ENCODE peak calls at places on chromosomes 13 and 19, in six cellular contexts. N is H1, G is GM12878, V is SK-N-SH, F is K562, K is HepG2. S is an unnamed sample.
A peak's percentile ranks its signal among the peaks of the same experiment; 100 is the strongest.

GRCh38 chr13:26719356-26719945 is 41.1 kb downstream of the GPR12 start:
- DNase-seq in N (no peak), G (no peak), V (no peak), F (no peak), K (no peak), S (no peak)

GRCh38 chr13:106919638-106920037 is 351.7 kb upstream of the ARGLU1 start:
- DNase-seq in N (no peak), G (no peak), V (no peak), F (no peak), K (no peak), S (no peak)

GRCh38 chr13:74795526-74795925 is 661.3 kb upstream of the KLF12 start:
- DNase-seq in N (no peak), G (no peak), V (no peak), F (no peak), K (no peak), S (no peak)

GRCh38 chr19:19866599-19867248 is 1.0 kb downstream of the ZNF253 start:
- DNase-seq in N (peak; percentile 83), G (peak; percentile 15), V (peak; percentile 52), F (peak; percentile 74), K (peak; percentile 58), S (no peak)

GRCh38 chr13:110916671-110917142 is 1.8 kb upstream of the ANKRD10 start:
- DNase-seq in N (no peak), G (no peak), V (no peak), F (no peak), K (no peak), S (no peak)

GRCh38 chr13:40445557-40445990 is 220.9 kb downstream of the FOXO1 start:
- DNase-seq in N (no peak), G (peak; percentile 99), V (no peak), F (no peak), K (no peak), S (no peak)

GRCh38 chr13:101487046-101487830 is 34.8 kb downstream of the ITGBL1 start:
- DNase-seq in N (no peak), G (no peak), V (no peak), F (no peak), K (no peak), S (no peak)

GRCh38 chr13:33744589-33745369 is 73.2 kb upstream of the RFC3 start:
- DNase-seq in N (no peak), G (no peak), V (no peak), F (no peak), K (no peak), S (no peak)

GRCh38 chr19:4639531-4640246 is 373 bp downstream of the TNFAIP8L1 start:
- DNase-seq in N (no peak), G (no peak), V (peak; percentile 74), F (peak; percentile 29), K (peak; percentile 62), S (no peak)

GRCh38 chr19:48121066-48121465 is 10.4 kb upstream of the PLA2G4C start:
- DNase-seq in N (no peak), G (no peak), V (no peak), F (no peak), K (no peak), S (no peak)

GRCh38 chr19:51192689-51193088 is 32.2 kb upstream of the CD33 start:
- DNase-seq in N (no peak), G (no peak), V (no peak), F (no peak), K (no peak), S (no peak)

GRCh38 chr19:33794578-33795369 is 1.9 kb upstream of the KCTD15 start:
- DNase-seq in N (peak; percentile 65), G (no peak), V (peak; percentile 73), F (no peak), K (no peak), S (no peak)

GRCh38 chr19:18895038-18895827 is 725 bp downstream of the CERS1 start:
- DNase-seq in N (peak; percentile 80), G (no peak), V (peak; percentile 95), F (peak; percentile 69), K (peak; percentile 79), S (peak; percentile 66)

GRCh38 chr19:3270908-3271307 is 46.4 kb downstream of the CELF5 start:
- DNase-seq in N (no peak), G (no peak), V (peak; percentile 89), F (peak; percentile 75), K (peak; percentile 43), S (peak; percentile 73)

GRCh38 chr19:40771101-40771539 is 4.2 kb upstream of the MIA start:
- DNase-seq in N (no peak), G (no peak), V (no peak), F (no peak), K (peak; percentile 34), S (no peak)

GRCh38 chr13:29165840-29166239 is 345.7 kb downstream of the MTUS2 start:
- DNase-seq in N (no peak), G (no peak), V (no peak), F (no peak), K (no peak), S (no peak)

GRCh38 chr19:17339088-17339741 is 1.9 kb downstream of the GTPBP3 start:
- DNase-seq in N (peak; percentile 90), G (no peak), V (peak; percentile 63), F (peak; percentile 64), K (no peak), S (no peak)

GRCh38 chr13:74036373-74036772 is 97.8 kb downstream of the KLF12 start:
- DNase-seq in N (no peak), G (no peak), V (no peak), F (no peak), K (no peak), S (no peak)

GRCh38 chr19:6536138-6536671 is 5.4 kb downstream of the TNFSF9 start:
- DNase-seq in N (peak; percentile 77), G (peak; percentile 99), V (peak; percentile 88), F (peak; percentile 94), K (peak; percentile 71), S (peak; percentile 70)

GRCh38 chr19:50906217-50906616 is 5.0 kb downstream of the KLK4 start:
- DNase-seq in N (peak; percentile 83), G (no peak), V (peak; percentile 57), F (peak; percentile 54), K (peak; percentile 17), S (peak; percentile 39)

GRCh38 chr13:24875566-24875965 is 111.6 kb downstream of the RNF17 start:
- DNase-seq in N (no peak), G (no peak), V (no peak), F (no peak), K (no peak), S (no peak)

GRCh38 chr13:57632276-57633140 is 964 bp downstream of the PCDH17 start:
- DNase-seq in N (peak; percentile 72), G (no peak), V (peak; percentile 54), F (no peak), K (no peak), S (no peak)

GRCh38 chr19:4581381-4582111 is 22.1 kb upstream of the SEMA6B start:
- DNase-seq in N (peak; percentile 86), G (no peak), V (peak; percentile 94), F (peak; percentile 91), K (no peak), S (no peak)

GRCh38 chr13:78595819-78596700 is 7.3 kb downstream of the POU4F1 start:
- DNase-seq in N (peak; percentile 85), G (no peak), V (peak; percentile 84), F (no peak), K (peak; percentile 12), S (peak; percentile 19)

GRCh38 chr13:99648905-99649304 is 147.6 kb downstream of the TM9SF2 start:
- DNase-seq in N (no peak), G (no peak), V (no peak), F (no peak), K (no peak), S (no peak)

GRCh38 chr19:45130888-45131615 is 29.7 kb downstream of the NKPD1 start:
- DNase-seq in N (no peak), G (no peak), V (no peak), F (no peak), K (peak; percentile 73), S (peak; percentile 54)

GRCh38 chr19:51688665-51689571 is 4.2 kb upstream of the SPACA6 start:
- DNase-seq in N (peak; percentile 80), G (no peak), V (peak; percentile 90), F (peak; percentile 79), K (peak; percentile 61), S (peak; percentile 71)

GRCh38 chr19:15173746-15174404 is 26.9 kb downstream of the NOTCH3 start:
- DNase-seq in N (no peak), G (no peak), V (no peak), F (no peak), K (peak; percentile 40), S (no peak)

GRCh38 chr19:16100524-16100923 is 11.2 kb upstream of the RAB8A start:
- DNase-seq in N (no peak), G (no peak), V (no peak), F (no peak), K (no peak), S (no peak)

GRCh38 chr19:11020982-11021759 is 60.3 kb downstream of the SMARCA4 start:
- DNase-seq in N (no peak), G (no peak), V (no peak), F (no peak), K (no peak), S (no peak)

GRCh38 chr13:99415851-99416331 is 85.4 kb upstream of the TM9SF2 start:
- DNase-seq in N (no peak), G (no peak), V (no peak), F (no peak), K (no peak), S (no peak)

GRCh38 chr13:37409756-37410155 is 188.8 kb downstream of the POSTN start:
- DNase-seq in N (no peak), G (no peak), V (no peak), F (no peak), K (no peak), S (no peak)

GRCh38 chr13:30234763-30235162 is 72.6 kb downstream of the KATNAL1 start:
- DNase-seq in N (no peak), G (no peak), V (no peak), F (no peak), K (no peak), S (no peak)

GRCh38 chr13:33441015-33441414 is 155.5 kb upstream of the STARD13 start:
- DNase-seq in N (no peak), G (no peak), V (peak; percentile 10), F (no peak), K (peak; percentile 35), S (peak; percentile 37)

GRCh38 chr19:55552620-55553019 is 7.3 kb upstream of the SBK3 start:
- DNase-seq in N (no peak), G (no peak), V (no peak), F (no peak), K (peak; percentile 43), S (no peak)

GRCh38 chr13:51644649-51645048 is 60.4 kb downstream of the WDFY2 start:
- DNase-seq in N (no peak), G (no peak), V (no peak), F (no peak), K (no peak), S (no peak)
- TF ChIP-seq CHD2 in N (no peak), G (no peak), V (no peak), F (no peak), K (no peak), S (no peak)

GRCh38 chr19:1079566-1080111 is 12.7 kb downstream of the ARHGAP45 start:
- DNase-seq in N (no peak), G (no peak), V (peak; percentile 89), F (no peak), K (no peak), S (no peak)
- TF ChIP-seq CHD2 in N (no peak), G (no peak), V (no peak), F (no peak), K (no peak), S (no peak)

GRCh38 chr13:80340643-80341097 is 256 bp downstream of the SPRY2 start:
- DNase-seq in N (no peak), G (no peak), V (no peak), F (no peak), K (peak; percentile 18), S (no peak)
- TF ChIP-seq CHD2 in N (no peak), G (no peak), V (no peak), F (no peak), K (no peak), S (no peak)

GRCh38 chr19:30666301-30666803 is 294.2 kb downstream of the ZNF536 start:
- DNase-seq in N (peak; percentile 86), G (no peak), V (peak; percentile 78), F (peak; percentile 51), K (peak; percentile 19), S (peak; percentile 48)
- TF ChIP-seq CHD2 in N (no peak), G (no peak), V (no peak), F (no peak), K (no peak), S (no peak)

S was measured in A549.